ENCODE peak calls at places on chromosome 3, in six cellular contexts. S is ureter, K is frontal cortex, L is suprapubic skin, M is WTC11, P is AG04450. J is an unnamed sample.

GRCh38 chr3:22713936-22714335 is 489.2 kb upstream of the UBE2E2 start:
- DNase-seq in P (no peak), S (no peak), L (no peak), K (no peak), M (no peak), J (no peak)

GRCh38 chr3:108127301-108127988 is 36.6 kb upstream of the CD47 start:
- DNase-seq in S (peak), L (no peak), P (no peak), M (no peak), K (no peak), J (peak)

GRCh38 chr3:64152100-64152499 is 73.2 kb downstream of the PRICKLE2 start:
- DNase-seq in L (no peak), M (no peak), K (no peak), S (no peak), P (peak), J (no peak)

GRCh38 chr3:113274425-113274824 is 63.1 kb downstream of the BOC start:
- DNase-seq in M (no peak), L (no peak), K (no peak), S (no peak), P (no peak), J (no peak)

GRCh38 chr3:100875239-100875638 is 118.0 kb downstream of the ABI3BP start:
- DNase-seq in L (no peak), S (peak), M (no peak), K (no peak), P (no peak), J (no peak)

GRCh38 chr3:1406250-1406649 is 313.4 kb downstream of the CNTN6 start:
- DNase-seq in L (no peak), S (no peak), P (no peak), M (no peak), K (no peak), J (no peak)

GRCh38 chr3:184505053-184505452 is 56.5 kb upstream of the EPHB3 start:
- DNase-seq in S (no peak), L (no peak), M (no peak), K (no peak), P (no peak), J (no peak)

GRCh38 chr3:95343767-95344166 is 1280.9 kb downstream of the NSUN3 start:
- DNase-seq in K (no peak), S (no peak), L (no peak), P (no peak), M (no peak), J (no peak)

GRCh38 chr3:37255990-37256308 is 81.6 kb upstream of the LRRFIP2 start:
- DNase-seq in S (no peak), P (no peak), L (no peak), M (no peak), K (no peak), J (no peak)

GRCh38 chr3:157098121-157098822 is 61.7 kb downstream of the CCNL1 start:
- DNase-seq in L (no peak), M (no peak), S (no peak), P (no peak), K (no peak), J (peak)

GRCh38 chr3:43736558-43736995 is 45.8 kb downstream of the ABHD5 start:
- DNase-seq in M (no peak), K (no peak), L (no peak), S (no peak), P (peak), J (no peak)

GRCh38 chr3:177026505-177027277 is 170.6 kb downstream of the TBL1XR1 start:
- DNase-seq in M (no peak), P (no peak), K (no peak), L (no peak), S (no peak), J (no peak)

GRCh38 chr3:100100454-100100853 is 13.8 kb downstream of the FILIP1L start:
- DNase-seq in K (no peak), M (no peak), S (no peak), P (no peak), L (no peak), J (no peak)

GRCh38 chr3:46903341-46904302 is 26.1 kb downstream of the PTH1R start:
- DNase-seq in K (no peak), P (no peak), M (no peak), L (peak), S (no peak), J (no peak)

GRCh38 chr3:50192689-50193141 is 1.3 kb downstream of the GNAT1 start:
- DNase-seq in M (peak), S (peak), P (peak), K (peak), L (peak), J (peak)

J was measured in stimulated activated effector memory CD8-positive, alpha-beta T cell treated with anti-CD3 and anti-CD28 coated beads, Interleukin-12 subunit alpha, Interleukin-12 subunit beta, amount 100 ng/mL, for 72 hours.